ENCODE peak calls at places on chromosomes 16 and 17, in four cellular contexts. R, A, B and P are unnamed samples.

GRCh38 chr17:59561042-59561441 is 4.4 kb upstream of the DHX40 start:
- DNase-seq in R (no peak), A (peak; percentile 16), B (no peak), P (peak; percentile 5)

GRCh38 chr17:57633236-57633635 is 111.9 kb downstream of the CCDC182 start:
- DNase-seq in R (no peak), A (no peak), B (peak; percentile 56), P (no peak)

GRCh38 chr17:77266213-77266612 is 125.4 kb downstream of the SEC14L1 start:
- DNase-seq in R (no peak), A (no peak), B (no peak), P (no peak)

GRCh38 chr17:65177901-65178300 is 40.7 kb downstream of the RGS9 start:
- DNase-seq in R (no peak), A (peak; percentile 71), B (no peak), P (peak; percentile 69)

GRCh38 chr17:58224315-58224714 is 5.3 kb upstream of the MKS1 start:
- DNase-seq in R (no peak), A (peak; percentile 11), B (no peak), P (no peak)

GRCh38 chr17:16927641-16928321 is 44.1 kb downstream of the TNFRSF13B start:
- DNase-seq in R (no peak), A (no peak), B (peak; percentile 55), P (no peak)

GRCh38 chr17:27668488-27668823 is 37.5 kb downstream of the LGALS9 start:
- DNase-seq in R (no peak), A (no peak), B (no peak), P (no peak)

GRCh38 chr17:56868716-56869115 is 34.8 kb downstream of the DGKE start:
- DNase-seq in R (no peak), A (no peak), B (no peak), P (no peak)

GRCh38 chr16:51359141-51359960 is 208.3 kb upstream of the SALL1 start:
- DNase-seq in R (peak; percentile 17), A (peak; percentile 45), B (no peak), P (no peak)

GRCh38 chr17:65730711-65731169 is 169.3 kb upstream of the AXIN2 start:
- DNase-seq in R (no peak), A (peak; percentile 52), B (no peak), P (peak; percentile 68)

GRCh38 chr17:82297280-82297803 is 20.1 kb downstream of the CD7 start:
- DNase-seq in R (peak; percentile 67), A (peak; percentile 93), B (peak; percentile 91), P (peak; percentile 91)

GRCh38 chr17:78734841-78735641 is 47.0 kb downstream of the CYTH1 start:
- DNase-seq in R (no peak), A (no peak), B (no peak), P (no peak)

GRCh38 chr16:12238598-12238997 is 262.1 kb downstream of the SNX29 start:
- DNase-seq in R (no peak), A (no peak), B (no peak), P (no peak)

GRCh38 chr16:28834349-28834748 is 11.6 kb downstream of the ATXN2L start:
- DNase-seq in R (no peak), A (no peak), B (no peak), P (no peak)

GRCh38 chr17:68385490-68386215 is 71.6 kb downstream of the WIPI1 start:
- DNase-seq in R (no peak), A (no peak), B (no peak), P (no peak)

GRCh38 chr17:18004901-18005305 is 32.2 kb downstream of the DRC3 start:
- DNase-seq in R (no peak), A (no peak), B (no peak), P (no peak)

GRCh38 chr16:47156816-47157215 is 13.1 kb upstream of the NETO2 start:
- DNase-seq in R (no peak), A (no peak), B (no peak), P (no peak)
- H3K4me3 ChIP-seq in R (no peak overlapping the region), A (no peak overlapping the region), B (no peak overlapping the region), P (no peak overlapping the region)

GRCh38 chr17:72707881-72708280 is 384.6 kb downstream of the SLC39A11 start:
- DNase-seq in R (no peak), A (no peak), B (no peak), P (no peak)

GRCh38 chr17:72711531-72712310 is 380.8 kb downstream of the SLC39A11 start:
- DNase-seq in R (no peak), A (no peak), B (no peak), P (no peak)

GRCh38 chr17:72713701-72714100 is 378.8 kb downstream of the SLC39A11 start:
- DNase-seq in R (no peak), A (no peak), B (no peak), P (no peak)

GRCh38 chr17:72710834-72711233 is 381.7 kb downstream of the SLC39A11 start:
- DNase-seq in R (no peak), A (peak; percentile 48), B (no peak), P (no peak)

DNA sequence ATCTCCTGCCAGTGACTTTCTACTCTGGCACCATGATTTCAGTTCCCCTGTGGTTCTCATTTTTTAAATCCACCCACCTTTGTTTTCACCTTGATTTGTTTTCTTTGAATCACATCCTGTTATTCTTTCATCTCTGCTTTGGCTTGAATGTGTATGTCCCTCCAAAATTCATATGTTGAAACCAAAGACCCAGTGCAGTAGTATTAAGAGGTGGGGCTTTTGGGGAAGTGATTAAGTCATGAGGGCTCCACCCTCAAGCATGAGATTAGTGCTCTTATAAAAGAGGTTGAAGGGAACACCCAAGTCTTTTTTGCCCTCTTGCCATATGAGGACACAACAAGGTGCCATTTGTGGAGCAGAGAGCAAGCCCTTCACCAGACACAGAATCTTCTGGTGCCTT is 382.3 kb downstream of the SLC39A11 start:
- DNase-seq in R (no peak), A (no peak), B (no peak), P (no peak)
- H3K27ac ChIP-seq in R (no peak overlapping the region), A (no peak overlapping the region), B (no peak overlapping the region), P (no peak overlapping the region)

GRCh38 chr17:80782536-80783427 is 208.9 kb upstream of the CHMP6 start:
- DNase-seq in R (no peak), A (peak; percentile 55), B (peak; percentile 48), P (no peak)

GRCh38 chr17:80781851-80782277 is 209.8 kb upstream of the CHMP6 start:
- DNase-seq in R (peak; percentile 34), A (no peak), B (peak; percentile 63), P (no peak)

GRCh38 chr17:80785477-80786178 is 206.0 kb upstream of the CHMP6 start:
- DNase-seq in R (no peak), A (no peak), B (peak; percentile 49), P (peak; percentile 17)

GRCh38 chr17:80783971-80784370 is 207.7 kb upstream of the CHMP6 start:
- DNase-seq in R (no peak), A (no peak), B (no peak), P (no peak)

GRCh38 chr17:80783461-80783860 is 208.2 kb upstream of the CHMP6 start:
- DNase-seq in R (no peak), A (peak; percentile 32), B (no peak), P (no peak)
- H3K4me3 ChIP-seq in R (no peak overlapping the region), A (no peak overlapping the region), B (no peak overlapping the region), P (no peak overlapping the region)

GRCh38 chr16:66311306-66311705 is 55.2 kb upstream of the CDH5 start:
- DNase-seq in R (no peak), A (no peak), B (no peak), P (no peak)
- H3K27ac ChIP-seq in R (no peak overlapping the region), A (no peak overlapping the region), B (no peak overlapping the region), P (no peak overlapping the region)